ENCODE peak calls at places on chromosomes 1 and 21, in nine cellular contexts. O, U, D, R, Q, B, X, I and E are unnamed samples.

GRCh38 chr1:26690576-26691031 is 5.2 kb upstream of the ARID1A start:
- DNase-seq in O (no peak), U (no peak), D (no peak), R (no peak), Q (no peak), B (no peak), X (no peak), I (no peak), E (peak; percentile 54)

GRCh38 chr1:223133824-223134435 is 9.1 kb downstream of the TLR5 start:
- DNase-seq in O (peak; percentile 28), U (peak; percentile 85), D (peak; percentile 79), R (peak; percentile 59), Q (peak; percentile 79), B (peak; percentile 57), X (peak; percentile 87), I (peak; percentile 92), E (peak; percentile 91)

GRCh38 chr1:84078108-84078823 is 65.8 kb upstream of the PRKACB start:
- DNase-seq in O (no peak), U (peak; percentile 38), D (peak; percentile 14), R (no peak), Q (no peak), B (no peak), X (peak; percentile 49), I (no peak), E (peak; percentile 40)

GRCh38 chr1:32695098-32695904 is 7.3 kb downstream of the SYNC start:
- DNase-seq in O (no peak), U (no peak), D (no peak), R (no peak), Q (no peak), B (no peak), X (no peak), I (peak; percentile 86), E (no peak)

GRCh38 chr1:176643536-176643935 is 180.6 kb downstream of the PAPPA2 start:
- DNase-seq in O (no peak), U (peak; percentile 27), D (no peak), R (no peak), Q (no peak), B (no peak), X (no peak), I (no peak), E (no peak)

GRCh38 chr1:113490384-113490783 is 100.1 kb downstream of the MAGI3 start:
- DNase-seq in O (no peak), U (no peak), D (no peak), R (no peak), Q (no peak), B (no peak), X (no peak), I (no peak), E (no peak)

GRCh38 chr1:186008920-186009737 is 274.9 kb downstream of the HMCN1 start:
- DNase-seq in O (no peak), U (no peak), D (no peak), R (no peak), Q (no peak), B (no peak), X (no peak), I (no peak), E (peak; percentile 85)

GRCh38 chr1:14968251-14968812 is 185.2 kb upstream of the TMEM51 start:
- DNase-seq in O (no peak), U (peak; percentile 33), D (no peak), R (no peak), Q (no peak), B (no peak), X (no peak), I (no peak), E (no peak)

GRCh38 chr1:15068997-15069396 is 84.5 kb upstream of the TMEM51 start:
- DNase-seq in O (no peak), U (no peak), D (no peak), R (no peak), Q (no peak), B (no peak), X (no peak), I (peak; percentile 1), E (no peak)

GRCh38 chr1:21929951-21930615 is 7.0 kb downstream of the HSPG2 start:
- DNase-seq in O (no peak), U (no peak), D (no peak), R (no peak), Q (no peak), B (no peak), X (no peak), I (no peak), E (no peak)

GRCh38 chr1:204742676-204743075 is 57.1 kb upstream of the LRRN2 start:
- DNase-seq in O (no peak), U (no peak), D (no peak), R (no peak), Q (no peak), B (no peak), X (no peak), I (no peak), E (no peak)

GRCh38 chr1:22237433-22238093 is 94.7 kb upstream of the WNT4 start:
- DNase-seq in O (no peak), U (no peak), D (no peak), R (no peak), Q (no peak), B (no peak), X (no peak), I (peak; percentile 30), E (no peak)

GRCh38 chr1:229130028-229130668 is 140.8 kb upstream of the RAB4A start:
- DNase-seq in O (peak; percentile 94), U (no peak), D (no peak), R (no peak), Q (peak; percentile 56), B (no peak), X (no peak), I (no peak), E (no peak)

GRCh38 chr1:17141441-17142197 is 22.4 kb upstream of the PADI2 start:
- DNase-seq in O (no peak), U (no peak), D (no peak), R (no peak), Q (no peak), B (no peak), X (no peak), I (no peak), E (no peak)

GRCh38 chr1:235946570-235946981 is 79.9 kb upstream of the LYST start:
- DNase-seq in O (peak; percentile 84), U (peak; percentile 12), D (no peak), R (no peak), Q (no peak), B (peak; percentile 60), X (no peak), I (no peak), E (no peak)

GRCh38 chr1:225874431-225874830 is 7.7 kb downstream of the TMEM63A start:
- DNase-seq in O (no peak), U (no peak), D (no peak), R (no peak), Q (no peak), B (no peak), X (no peak), I (no peak), E (no peak)

GRCh38 chr1:175262646-175263045 is 70.1 kb upstream of the KIAA0040 start:
- DNase-seq in O (no peak), U (no peak), D (no peak), R (no peak), Q (no peak), B (no peak), X (no peak), I (no peak), E (no peak)

GRCh38 chr21:44992608-44993031 is 52.8 kb downstream of the SLX9 start:
- DNase-seq in O (no peak), U (no peak), D (no peak), R (no peak), Q (no peak), B (no peak), X (no peak), I (peak; percentile 56), E (no peak)

GRCh38 chr1:98018074-98018473 is 97.2 kb upstream of the DPYD start:
- DNase-seq in O (no peak), U (no peak), D (no peak), R (no peak), Q (no peak), B (no peak), X (no peak), I (no peak), E (no peak)

GRCh38 chr1:220528679-220529529 is 968 bp downstream of the MARK1 start:
- DNase-seq in O (no peak), U (no peak), D (no peak), R (no peak), Q (no peak), B (no peak), X (peak; percentile 51), I (no peak), E (no peak)

GRCh38 chr1:52523376-52523775 is 29.5 kb downstream of the TUT4 start:
- DNase-seq in O (no peak), U (no peak), D (no peak), R (no peak), Q (peak; percentile 42), B (peak; percentile 8), X (no peak), I (no peak), E (no peak)

GRCh38 chr1:105210747-105211146 is 1461.0 kb downstream of the AMY1C start:
- DNase-seq in O (no peak), U (no peak), D (no peak), R (no peak), Q (no peak), B (no peak), X (no peak), I (no peak), E (no peak)

GRCh38 chr1:44602675-44603610 is 71.3 kb downstream of the TMEM53 start:
- DNase-seq in O (no peak), U (no peak), D (no peak), R (no peak), Q (no peak), B (no peak), X (peak; percentile 3), I (no peak), E (no peak)

GRCh38 chr1:18938008-18938706 is 18.3 kb downstream of the IFFO2 start:
- DNase-seq in O (no peak), U (peak; percentile 74), D (no peak), R (no peak), Q (no peak), B (no peak), X (no peak), I (no peak), E (no peak)

GRCh38 chr1:204261746-204262505 is 48.1 kb upstream of the GOLT1A start:
- DNase-seq in O (no peak), U (no peak), D (no peak), R (no peak), Q (no peak), B (peak; percentile 56), X (no peak), I (no peak), E (no peak)

GRCh38 chr1:178946855-178947687 is 76.2 kb upstream of the ANGPTL1 start:
- DNase-seq in O (no peak), U (no peak), D (no peak), R (no peak), Q (no peak), B (no peak), X (peak; percentile 1), I (no peak), E (no peak)

GRCh38 chr1:179816196-179816960 is 61.2 kb downstream of the TOR1AIP2 start:
- DNase-seq in O (no peak), U (peak; percentile 76), D (no peak), R (no peak), Q (no peak), B (no peak), X (peak; percentile 33), I (peak; percentile 77), E (no peak)

GRCh38 chr1:86380257-86380861 is 15.8 kb downstream of the ODF2L start:
- DNase-seq in O (peak; percentile 72), U (peak; percentile 62), D (peak; percentile 9), R (no peak), Q (peak; percentile 36), B (peak; percentile 60), X (peak; percentile 37), I (no peak), E (peak; percentile 73)

GRCh38 chr1:36486436-36487335 is 4.0 kb upstream of the CSF3R start:
- DNase-seq in O (peak; percentile 97), U (no peak), D (no peak), R (no peak), Q (no peak), B (no peak), X (no peak), I (no peak), E (no peak)

GRCh38 chr1:160097911-160098851 is at the start of gene IGSF8:
- DNase-seq in O (peak; percentile 44), U (peak; percentile 84), D (peak; percentile 90), R (peak; percentile 82), Q (peak; percentile 93), B (peak; percentile 33), X (peak; percentile 98), I (peak; percentile 95), E (peak; percentile 85)

GRCh38 chr1:162171078-162171477 is 101.6 kb downstream of the NOS1AP start:
- DNase-seq in O (no peak), U (no peak), D (no peak), R (no peak), Q (no peak), B (no peak), X (no peak), I (no peak), E (no peak)